ENCODE peak calls at places on chromosomes 7 and 10, in seven cellular contexts. H, R, N, A, M, G and W are unnamed samples.

GRCh38 chr7:20459411-20459810 is 128.7 kb downstream of the ITGB8 start:
- DNase-seq in H (no peak), R (no peak), N (no peak), A (no peak), M (no peak), G (no peak), W (no peak)

GRCh38 chr10:79285315-79286185 is 61.7 kb upstream of the PPIF start:
- DNase-seq in H (no peak), R (peak), N (no peak), A (peak), M (no peak), G (no peak), W (peak)

GRCh38 chr7:875051-875450 is 1.3 kb upstream of the GET4 start:
- DNase-seq in H (no peak), R (no peak), N (peak), A (no peak), M (no peak), G (no peak), W (no peak)

GRCh38 chr10:129097776-129098175 is 369.3 kb upstream of the MGMT start:
- DNase-seq in H (no peak), R (no peak), N (no peak), A (no peak), M (no peak), G (no peak), W (no peak)

GRCh38 chr10:3427316-3427715 is 254.7 kb upstream of the PITRM1 start:
- DNase-seq in H (no peak), R (no peak), N (no peak), A (no peak), M (no peak), G (no peak), W (no peak)

GRCh38 chr10:42974693-42975002 is 102.2 kb upstream of the RET start:
- DNase-seq in H (no peak), R (no peak), N (no peak), A (no peak), M (no peak), G (no peak), W (no peak)

GRCh38 chr7:100875356-100875751 is 451 bp downstream of the SRRT start:
- DNase-seq in H (peak), R (peak), N (peak), A (peak), M (no peak), G (no peak), W (peak)

GRCh38 chr10:88439932-88440331 is 143.2 kb downstream of the RNLS start:
- DNase-seq in H (peak), R (no peak), N (no peak), A (no peak), M (no peak), G (no peak), W (no peak)

GRCh38 chr7:66454600-66455225 is 174.0 kb upstream of the KCTD7 start:
- DNase-seq in H (no peak), R (no peak), N (no peak), A (no peak), M (no peak), G (no peak), W (no peak)

GRCh38 chr10:5622186-5622585 is 44.2 kb downstream of the ASB13 start:
- DNase-seq in H (no peak), R (no peak), N (no peak), A (no peak), M (no peak), G (no peak), W (no peak)